ENCODE peak calls at places on chromosomes 13 and 19, in nine cellular contexts. O, F, L, Q, X, A, U, H and I are unnamed samples.

GRCh38 chr19:8697671-8698432 is 743 bp downstream of the ACTL9 start:
- DNase-seq in O (no peak), X (no peak), F (no peak), Q (no peak), U (no peak), H (no peak), L (no peak), A (no peak), I (peak; percentile 81)

GRCh38 chr19:57947088-57947418 is 453 bp downstream of the ZNF256 start:
- DNase-seq in A (no peak), F (no peak), Q (no peak), H (no peak), L (no peak), U (no peak), O (no peak), X (no peak), I (no peak)

GRCh38 chr19:1119475-1120217 is 15.9 kb downstream of the GPX4 start:
- DNase-seq in Q (no peak), X (no peak), L (no peak), U (no peak), F (no peak), A (no peak), O (no peak), H (no peak), I (no peak)

GRCh38 chr19:29645911-29646310 is 19.4 kb upstream of the PLEKHF1 start:
- DNase-seq in U (no peak), X (peak; percentile 55), O (peak; percentile 71), A (peak; percentile 89), F (no peak), L (no peak), Q (no peak), H (no peak), I (no peak)

GRCh38 chr19:55831846-55832245 is at the start of gene NLRP11:
- DNase-seq in L (no peak), U (no peak), F (no peak), O (no peak), H (no peak), A (no peak), Q (peak; percentile 63), X (no peak), I (no peak)

GRCh38 chr19:56142897-56143434 is 1.9 kb downstream of the ZNF444 start:
- DNase-seq in O (peak; percentile 84), X (no peak), A (no peak), H (no peak), U (no peak), Q (no peak), L (no peak), F (no peak), I (no peak)

GRCh38 chr13:110463876-110464510 is 97.5 kb downstream of the RAB20 start:
- DNase-seq in U (no peak), Q (no peak), A (no peak), F (no peak), O (no peak), L (no peak), H (no peak), X (no peak), I (no peak)

GRCh38 chr13:32947411-32947810 is 68.8 kb upstream of the KL start:
- DNase-seq in A (no peak), O (no peak), H (no peak), F (no peak), Q (no peak), X (no peak), U (peak; percentile 14), L (no peak), I (no peak)

GRCh38 chr13:112711528-112712265 is 21.9 kb downstream of the ATP11A start:
- DNase-seq in F (peak; percentile 53), U (peak; percentile 35), X (peak; percentile 85), L (no peak), H (no peak), Q (peak; percentile 63), O (peak; percentile 70), A (peak; percentile 94), I (peak; percentile 97)

GRCh38 chr13:95603887-95604533 is 40.5 kb downstream of the DZIP1 start:
- DNase-seq in F (peak; percentile 10), X (no peak), Q (no peak), U (peak; percentile 24), O (peak; percentile 84), A (peak; percentile 97), L (no peak), H (no peak), I (no peak)